ENCODE peak calls at places on chromosome 14, in nine cellular contexts. One of them, this sample, is unnamed.

GRCh38 chr14:35399083-35399807 is 5.3 kb downstream of the NFKBIA start:
- DNase-seq in HuH-7: no peak
- DNase-seq in GM12865: peak
- DNase-seq in HFF-Myc: no peak
- DNase-seq in stromal cell of bone marrow: no peak
- DNase-seq in globus pallidus: no peak
- DNase-seq in stimulated activated effector memory CD8-positive, alpha-beta T cell treated with anti-CD3 and anti-CD28 coated beads, Interleukin-12 subunit alpha, Interleukin-12 subunit beta, amount 100 ng/mL, for 72 hours: no peak
- DNase-seq in ACHN: no peak
- DNase-seq in LoVo: no peak
- DNase-seq in this sample: no peak

GRCh38 chr14:67940894-67941455 is 121.4 kb downstream of the RAD51B start:
- DNase-seq in HuH-7: no peak
- DNase-seq in GM12865: no peak
- DNase-seq in HFF-Myc: peak
- DNase-seq in stromal cell of bone marrow: peak
- DNase-seq in globus pallidus: peak
- DNase-seq in stimulated activated effector memory CD8-positive, alpha-beta T cell treated with anti-CD3 and anti-CD28 coated beads, Interleukin-12 subunit alpha, Interleukin-12 subunit beta, amount 100 ng/mL, for 72 hours: no peak
- DNase-seq in ACHN: peak
- DNase-seq in LoVo: no peak
- DNase-seq in this sample: no peak

GRCh38 chr14:39247256-39247655 is 13.5 kb downstream of the MIA2 start:
- DNase-seq in HuH-7: no peak
- DNase-seq in GM12865: no peak
- DNase-seq in HFF-Myc: no peak
- DNase-seq in stromal cell of bone marrow: peak
- DNase-seq in globus pallidus: no peak
- DNase-seq in stimulated activated effector memory CD8-positive, alpha-beta T cell treated with anti-CD3 and anti-CD28 coated beads, Interleukin-12 subunit alpha, Interleukin-12 subunit beta, amount 100 ng/mL, for 72 hours: no peak
- DNase-seq in ACHN: peak
- DNase-seq in LoVo: no peak
- DNase-seq in this sample: no peak

GRCh38 chr14:20609215-20610001 is 18.2 kb upstream of the RNASE12 start:
- DNase-seq in HuH-7: peak
- DNase-seq in GM12865: peak
- DNase-seq in HFF-Myc: peak
- DNase-seq in stromal cell of bone marrow: peak
- DNase-seq in globus pallidus: peak
- DNase-seq in stimulated activated effector memory CD8-positive, alpha-beta T cell treated with anti-CD3 and anti-CD28 coated beads, Interleukin-12 subunit alpha, Interleukin-12 subunit beta, amount 100 ng/mL, for 72 hours: peak
- DNase-seq in ACHN: peak
- DNase-seq in LoVo: peak
- DNase-seq in this sample: peak

GRCh38 chr14:65906948-65907347 is 494.4 kb downstream of the FUT8 start:
- DNase-seq in HuH-7: no peak
- DNase-seq in GM12865: no peak
- DNase-seq in HFF-Myc: no peak
- DNase-seq in stromal cell of bone marrow: no peak
- DNase-seq in globus pallidus: no peak
- DNase-seq in stimulated activated effector memory CD8-positive, alpha-beta T cell treated with anti-CD3 and anti-CD28 coated beads, Interleukin-12 subunit alpha, Interleukin-12 subunit beta, amount 100 ng/mL, for 72 hours: no peak
- DNase-seq in ACHN: no peak
- DNase-seq in LoVo: no peak
- DNase-seq in this sample: no peak

GRCh38 chr14:67268456-67269115 is 27.4 kb downstream of the PALS1 start:
- DNase-seq in HuH-7: no peak
- DNase-seq in GM12865: no peak
- DNase-seq in HFF-Myc: no peak
- DNase-seq in stromal cell of bone marrow: no peak
- DNase-seq in globus pallidus: no peak
- DNase-seq in stimulated activated effector memory CD8-positive, alpha-beta T cell treated with anti-CD3 and anti-CD28 coated beads, Interleukin-12 subunit alpha, Interleukin-12 subunit beta, amount 100 ng/mL, for 72 hours: no peak
- DNase-seq in ACHN: no peak
- DNase-seq in LoVo: no peak
- DNase-seq in this sample: no peak

GRCh38 chr14:69044965-69045555 is 66.0 kb upstream of the ACTN1 start:
- DNase-seq in HuH-7: no peak
- DNase-seq in GM12865: no peak
- DNase-seq in HFF-Myc: no peak
- DNase-seq in stromal cell of bone marrow: no peak
- DNase-seq in globus pallidus: no peak
- DNase-seq in stimulated activated effector memory CD8-positive, alpha-beta T cell treated with anti-CD3 and anti-CD28 coated beads, Interleukin-12 subunit alpha, Interleukin-12 subunit beta, amount 100 ng/mL, for 72 hours: no peak
- DNase-seq in ACHN: no peak
- DNase-seq in LoVo: no peak
- DNase-seq in this sample: no peak

GRCh38 chr14:89178802-89179201 is 238.2 kb downstream of the FOXN3 start:
- DNase-seq in HuH-7: no peak
- DNase-seq in GM12865: no peak
- DNase-seq in HFF-Myc: no peak
- DNase-seq in stromal cell of bone marrow: no peak
- DNase-seq in globus pallidus: no peak
- DNase-seq in stimulated activated effector memory CD8-positive, alpha-beta T cell treated with anti-CD3 and anti-CD28 coated beads, Interleukin-12 subunit alpha, Interleukin-12 subunit beta, amount 100 ng/mL, for 72 hours: no peak
- DNase-seq in ACHN: no peak
- DNase-seq in LoVo: no peak
- DNase-seq in this sample: no peak

GRCh38 chr14:64541971-64542838 is 1.7 kb downstream of the HSPA2 start:
- DNase-seq in HuH-7: no peak
- DNase-seq in GM12865: no peak
- DNase-seq in HFF-Myc: no peak
- DNase-seq in stromal cell of bone marrow: no peak
- DNase-seq in globus pallidus: peak
- DNase-seq in stimulated activated effector memory CD8-positive, alpha-beta T cell treated with anti-CD3 and anti-CD28 coated beads, Interleukin-12 subunit alpha, Interleukin-12 subunit beta, amount 100 ng/mL, for 72 hours: peak
- DNase-seq in ACHN: no peak
- DNase-seq in LoVo: no peak
- DNase-seq in this sample: no peak

GRCh38 chr14:73467377-73467776 is 9.0 kb upstream of the NUMB start:
- DNase-seq in HuH-7: no peak
- DNase-seq in GM12865: no peak
- DNase-seq in HFF-Myc: no peak
- DNase-seq in stromal cell of bone marrow: no peak
- DNase-seq in globus pallidus: no peak
- DNase-seq in stimulated activated effector memory CD8-positive, alpha-beta T cell treated with anti-CD3 and anti-CD28 coated beads, Interleukin-12 subunit alpha, Interleukin-12 subunit beta, amount 100 ng/mL, for 72 hours: peak
- DNase-seq in ACHN: no peak
- DNase-seq in LoVo: no peak
- DNase-seq in this sample: no peak

GRCh38 chr14:101927859-101928258 is 36.5 kb upstream of the DYNC1H1 start:
- DNase-seq in HuH-7: no peak
- DNase-seq in GM12865: no peak
- DNase-seq in HFF-Myc: peak
- DNase-seq in stromal cell of bone marrow: peak
- DNase-seq in globus pallidus: no peak
- DNase-seq in stimulated activated effector memory CD8-positive, alpha-beta T cell treated with anti-CD3 and anti-CD28 coated beads, Interleukin-12 subunit alpha, Interleukin-12 subunit beta, amount 100 ng/mL, for 72 hours: no peak
- DNase-seq in ACHN: no peak
- DNase-seq in LoVo: no peak
- DNase-seq in this sample: no peak